ENCODE peak calls at places on chromosomes 2 and 18, in nine cellular contexts. C is mammary epithelial cell, S is lower lobe of right lung, T is fibroblast of lung, E is GM12865, A is choroid plexus epithelial cell, D is foreskin fibroblast, O is tibial artery, M is A549. I is an unnamed sample.

GRCh38 chr18:30929065-30929464 is 113.5 kb downstream of the DSC3 start:
- DNase-seq in C (no peak), S (no peak), A (no peak), D (no peak), E (no peak), O (no peak), T (no peak), M (no peak), I (no peak)

GRCh38 chr18:59479776-59480175 is 120.7 kb upstream of the LMAN1 start:
- DNase-seq in M (no peak), D (no peak), A (no peak), C (no peak), E (no peak), S (no peak), T (no peak), O (no peak), I (no peak)

GRCh38 chr18:48711651-48712486 is 173.0 kb downstream of the CTIF start:
- DNase-seq in O (no peak), M (peak), D (peak), T (peak), S (no peak), A (peak), C (no peak), E (peak), I (no peak)

GRCh38 chr2:28545590-28546195 is 49.8 kb downstream of the PLB1 start:
- DNase-seq in T (no peak), S (no peak), O (no peak), C (peak), M (no peak), A (no peak), E (no peak), D (no peak), I (no peak)

GRCh38 chr2:72515696-72516095 is 310.1 kb downstream of the EXOC6B start:
- DNase-seq in E (no peak), D (no peak), O (no peak), M (no peak), S (no peak), T (no peak), C (no peak), A (peak), I (no peak)

GRCh38 chr2:84038866-84039265 is 420.2 kb downstream of the SUCLG1 start:
- DNase-seq in T (no peak), M (no peak), E (no peak), D (no peak), O (no peak), C (no peak), A (no peak), S (no peak), I (no peak)

GRCh38 chr2:79910643-79911042 is 393.9 kb downstream of the LRRTM1 start:
- DNase-seq in M (no peak), D (no peak), A (no peak), C (no peak), S (no peak), O (no peak), E (no peak), T (no peak), I (no peak)

GRCh38 chr2:145194671-145195070 is 674.8 kb upstream of the ZEB2 start:
- DNase-seq in T (no peak), A (peak), M (no peak), O (no peak), S (no peak), D (peak), E (no peak), C (no peak), I (no peak)

GRCh38 chr2:48510329-48510728 is 19.6 kb upstream of the STON1 start:
- DNase-seq in D (peak), A (peak), O (no peak), M (no peak), T (no peak), S (no peak), C (peak), E (no peak), I (peak)

GRCh38 chr2:48279347-48279746 is 250.6 kb upstream of the STON1 start:
- DNase-seq in T (no peak), D (no peak), M (no peak), S (no peak), E (no peak), A (no peak), C (no peak), O (no peak), I (no peak)

GRCh38 chr2:211487746-211488145 is 931.3 kb downstream of the CPS1 start:
- DNase-seq in A (no peak), O (no peak), M (no peak), C (no peak), S (no peak), D (no peak), E (no peak), T (no peak), I (no peak)

GRCh38 chr18:75422341-75422910 is 5.1 kb downstream of the SMIM21 start:
- DNase-seq in A (peak), D (peak), O (no peak), E (no peak), T (peak), S (no peak), M (no peak), C (no peak), I (no peak)

GRCh38 chr2:209512951-209513350 is 89.1 kb downstream of the MAP2 start:
- DNase-seq in E (no peak), D (no peak), M (no peak), S (no peak), C (no peak), O (no peak), T (no peak), A (no peak), I (no peak)

GRCh38 chr2:182682210-182682609 is 33.8 kb upstream of the DNAJC10 start:
- DNase-seq in D (no peak), T (no peak), C (no peak), M (no peak), O (no peak), S (no peak), E (no peak), A (no peak), I (no peak)

GRCh38 chr2:201806442-201806841 is at the start of gene CDK15:
- DNase-seq in M (no peak), A (peak), S (no peak), E (no peak), O (no peak), D (peak), C (no peak), T (peak), I (no peak)

GRCh38 chr18:75727479-75727878 is 300.0 kb upstream of the SMIM21 start:
- DNase-seq in O (no peak), M (peak), E (peak), A (peak), D (peak), C (peak), S (no peak), T (peak), I (no peak)

GRCh38 chr2:202449344-202449743 is 73.2 kb downstream of the BMPR2 start:
- DNase-seq in D (no peak), M (no peak), S (no peak), E (no peak), C (no peak), T (no peak), A (no peak), O (no peak), I (no peak)

GRCh38 chr2:203177361-203177760 is 61.5 kb upstream of the CYP20A1 start:
- DNase-seq in S (no peak), E (peak), A (peak), C (peak), D (no peak), M (no peak), O (no peak), T (no peak), I (no peak)

GRCh38 chr18:79962311-79962710 is 2.1 kb upstream of the HSBP1L1 start:
- DNase-seq in D (peak), S (peak), O (no peak), E (no peak), M (no peak), T (no peak), A (no peak), C (peak), I (no peak)

GRCh38 chr2:230798769-230799399 is 65.9 kb upstream of the ITM2C start:
- DNase-seq in C (peak), E (peak), O (no peak), S (no peak), M (peak), A (peak), D (peak), T (peak), I (no peak)

GRCh38 chr2:110115291-110116032 is at the start of gene MALL:
- DNase-seq in D (peak), E (no peak), S (peak), C (peak), O (no peak), M (peak), T (peak), A (no peak), I (no peak)

GRCh38 chr2:111684611-111685010 is 199.4 kb downstream of the ANAPC1 start:
- DNase-seq in T (no peak), O (no peak), M (no peak), A (no peak), D (no peak), C (no peak), E (no peak), S (no peak), I (no peak)

GRCh38 chr2:210859314-210859713 is 302.9 kb downstream of the CPS1 start:
- DNase-seq in S (no peak), T (no peak), E (no peak), M (no peak), A (no peak), D (no peak), O (no peak), C (no peak), I (no peak)

GRCh38 chr2:85376291-85377065 is 21.9 kb downstream of the ELMOD3 start:
- DNase-seq in D (peak), E (no peak), C (no peak), S (no peak), A (no peak), M (no peak), T (no peak), O (peak), I (peak)

GRCh38 chr18:37299471-37300304 is 265.9 kb downstream of the CELF4 start:
- DNase-seq in T (peak), M (peak), O (peak), E (peak), A (peak), S (peak), D (peak), C (peak), I (peak)

GRCh38 chr2:144522741-144523605 is 3.1 kb upstream of the ZEB2 start:
- DNase-seq in S (peak), D (peak), A (no peak), C (no peak), E (no peak), O (peak), M (no peak), T (peak), I (no peak)

GRCh38 chr2:190637331-190637734 is 11.6 kb upstream of the NAB1 start:
- DNase-seq in O (no peak), D (peak), S (no peak), C (peak), E (no peak), A (peak), M (peak), T (peak), I (peak)

GRCh38 chr18:74512321-74513053 is 16.3 kb downstream of the CNDP2 start:
- DNase-seq in C (no peak), T (no peak), D (no peak), O (peak), E (no peak), A (no peak), S (no peak), M (no peak), I (no peak)

GRCh38 chr2:168712053-168712452 is 90.4 kb upstream of the NOSTRIN start:
- DNase-seq in O (no peak), D (peak), C (no peak), M (no peak), T (no peak), S (no peak), E (peak), A (peak), I (no peak)
- TF ChIP-seq CTCF in O (no peak), D (no peak), C (no peak), M (no peak), T (no peak), S (no peak), E (peak), A (peak), I (no peak)

GRCh38 chr18:3411327-3411726 is 38.6 kb upstream of the TGIF1 start:
- DNase-seq in C (no peak), O (no peak), D (no peak), T (no peak), M (peak), S (no peak), A (no peak), E (no peak), I (no peak)

GRCh38 chr18:3405713-3406112 is 44.3 kb upstream of the TGIF1 start:
- DNase-seq in S (no peak), C (no peak), A (no peak), D (no peak), M (no peak), E (no peak), T (no peak), O (no peak), I (no peak)

GRCh38 chr18:3410273-3410672 is 39.7 kb upstream of the TGIF1 start:
- DNase-seq in S (no peak), C (no peak), T (no peak), D (no peak), E (no peak), A (no peak), M (no peak), O (no peak), I (no peak)

GRCh38 chr18:3411854-3412268 is 38.1 kb upstream of the TGIF1 start:
- DNase-seq in C (peak), A (peak), M (peak), O (no peak), E (no peak), T (no peak), D (peak), S (peak), I (no peak)

DNA sequence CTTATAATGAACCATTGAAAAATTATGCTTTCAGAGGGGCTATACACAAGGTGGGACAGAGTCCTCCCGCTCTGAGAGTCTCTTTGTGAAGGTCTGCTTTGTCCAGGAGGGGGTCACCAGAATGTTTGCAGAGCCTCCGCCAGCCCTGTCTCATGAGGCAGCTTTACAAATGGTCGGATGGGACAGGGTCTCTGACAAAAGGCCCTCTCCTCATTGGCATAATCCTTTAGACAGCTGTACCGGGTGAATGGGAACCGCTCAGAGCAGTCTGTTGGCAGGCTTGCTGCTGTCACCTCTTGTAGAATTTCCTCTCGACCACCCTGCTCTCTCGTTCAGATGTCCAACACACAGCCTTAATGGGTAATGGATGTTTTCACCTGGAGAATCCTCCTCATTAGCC is 40.2 kb upstream of the TGIF1 start:
- DNase-seq in M (no peak), D (no peak), C (no peak), O (no peak), S (no peak), E (no peak), T (no peak), A (no peak), I (no peak)
- H3K4me3 ChIP-seq in M (no peak), D (no peak), C (no peak), O (no peak), S (no peak), E (no peak), T (no peak), A (no peak), I (no peak)

DNA sequence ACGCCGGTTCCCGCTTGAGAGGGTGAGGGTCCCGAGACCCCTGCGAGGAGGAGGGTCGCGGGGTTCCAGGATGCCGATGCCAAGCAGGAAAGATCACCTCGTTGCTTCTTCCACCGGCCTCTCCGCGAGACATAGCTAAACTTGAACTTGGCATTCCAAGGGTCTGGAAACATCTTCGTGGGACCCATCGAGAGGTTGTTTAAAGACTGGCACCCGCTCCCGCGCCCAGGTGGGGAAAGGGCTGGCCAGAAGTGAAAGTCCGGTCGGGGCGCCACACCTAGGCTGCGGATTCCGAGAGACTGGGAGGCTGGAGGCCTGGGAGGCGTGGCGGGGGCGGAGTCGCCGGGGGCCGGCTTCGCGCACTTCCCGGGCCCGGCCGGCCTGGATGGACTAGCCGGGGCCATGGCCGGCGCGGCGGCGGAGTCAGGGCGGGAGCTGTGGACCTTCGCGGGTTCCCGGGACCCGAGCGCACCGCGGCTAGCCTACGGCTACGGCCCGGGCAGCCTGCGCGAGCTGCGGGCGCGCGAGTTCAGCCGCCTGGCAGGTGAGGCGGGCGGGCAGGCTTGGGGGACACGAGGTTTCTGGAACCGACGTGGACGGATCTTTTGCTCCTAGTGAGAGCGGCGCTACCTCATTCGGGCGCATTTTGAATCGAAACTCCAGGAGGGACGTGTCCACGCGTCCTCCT is at the start of gene MOCOS:
- DNase-seq in D (peak), T (peak), O (peak), A (peak), M (peak), C (peak), E (peak), S (peak), I (no peak)
- TF ChIP-seq CTCF in D (no peak), T (no peak), O (no peak), A (no peak), M (no peak), C (no peak), E (no peak), S (no peak), I (no peak)

GRCh38 chr2:64914247-64914646 is 75.0 kb upstream of the SLC1A4 start:
- DNase-seq in O (no peak), C (no peak), T (no peak), M (no peak), D (no peak), S (no peak), A (no peak), E (peak), I (no peak)

GRCh38 chr2:64915510-64915900 is 73.7 kb upstream of the SLC1A4 start:
- DNase-seq in M (no peak), E (peak), A (no peak), T (no peak), C (no peak), D (peak), S (no peak), O (no peak), I (no peak)

GRCh38 chr2:64913357-64913869 is 75.8 kb upstream of the SLC1A4 start:
- DNase-seq in C (no peak), S (no peak), A (no peak), D (no peak), E (peak), O (no peak), M (peak), T (no peak), I (no peak)

GRCh38 chr2:64918220-64918886 is 70.8 kb upstream of the SLC1A4 start:
- DNase-seq in M (no peak), O (no peak), E (peak), T (no peak), A (no peak), D (no peak), C (no peak), S (no peak), I (no peak)

GRCh38 chr2:64914735-64915509 is 74.3 kb upstream of the SLC1A4 start:
- DNase-seq in O (no peak), D (peak), A (peak), S (no peak), T (peak), C (no peak), M (no peak), E (peak), I (no peak)
- H3K4me3 ChIP-seq in O (no peak), D (no peak), A (no peak), S (no peak), T (no peak), C (no peak), M (no peak), E (peak), I (no peak)

GRCh38 chr2:232315049-232315922 is 63.3 kb upstream of the ALPP start:
- DNase-seq in O (peak), E (peak), C (peak), S (peak), M (no peak), A (peak), D (peak), T (peak), I (peak)
- TF ChIP-seq CTCF in O (peak), E (peak), C (peak), S (peak), M (no peak), A (no peak), D (peak), T (no peak), I (peak)

DNA sequence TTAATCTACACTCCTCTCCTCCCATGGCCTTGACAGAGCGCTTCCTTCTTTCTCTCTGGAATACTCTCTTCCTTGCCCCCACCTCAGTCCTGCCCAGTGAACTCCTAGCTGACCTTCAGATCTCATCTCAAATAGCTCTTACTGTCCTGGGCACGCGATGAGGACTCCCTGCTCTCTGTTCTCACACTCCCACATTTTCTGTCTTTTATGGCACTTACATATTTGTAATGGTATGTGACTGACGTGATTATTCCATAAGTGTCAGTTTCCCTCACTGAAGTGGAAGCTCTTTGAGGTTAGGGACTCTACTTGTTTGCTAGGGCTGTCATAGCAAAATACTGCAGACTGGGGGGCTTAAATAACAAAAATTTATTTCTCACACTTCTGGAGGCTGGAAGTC is 1.7 kb upstream of the DYSF start:
- DNase-seq in M (no peak), A (no peak), E (no peak), O (no peak), C (no peak), D (no peak), T (no peak), S (no peak), I (no peak)
- H3K4me3 ChIP-seq in M (no peak), A (no peak), E (no peak), O (no peak), C (no peak), D (no peak), T (no peak), S (no peak), I (no peak)